ENCODE peak calls at places on chromosomes 3 and 15, in five cellular contexts. M, V, Z, G and Q are unnamed samples.

GRCh38 chr15:38696120-38696727 is 131.6 kb upstream of the RASGRP1 start:
- DNase-seq in M (no peak), V (no peak), Z (peak; percentile 24), G (no peak), Q (no peak)

GRCh38 chr15:67127925-67128324 is 62.5 kb downstream of the SMAD3 start:
- DNase-seq in M (no peak), V (peak; percentile 92), Z (peak; percentile 96), G (no peak), Q (no peak)

GRCh38 chr15:77507911-77508310 is 87.2 kb downstream of the HMG20A start:
- DNase-seq in M (peak; percentile 19), V (no peak), Z (peak; percentile 78), G (no peak), Q (no peak)

GRCh38 chr3:153289334-153289808 is 127.3 kb downstream of the RAP2B start:
- DNase-seq in M (no peak), V (no peak), Z (peak; percentile 64), G (no peak), Q (no peak)

GRCh38 chr3:41650406-41650805 is 311.5 kb downstream of the ULK4 start:
- DNase-seq in M (no peak), V (no peak), Z (no peak), G (no peak), Q (no peak)

GRCh38 chr3:119257654-119258410 is 17.2 kb upstream of the B4GALT4 start:
- DNase-seq in M (no peak), V (no peak), Z (peak; percentile 38), G (no peak), Q (no peak)

GRCh38 chr15:34314491-34314890 is 23.1 kb downstream of the SLC12A6 start:
- DNase-seq in M (no peak), V (no peak), Z (no peak), G (no peak), Q (no peak)

GRCh38 chr15:67947254-67948039 is 106.7 kb upstream of the PIAS1 start:
- DNase-seq in M (no peak), V (no peak), Z (no peak), G (no peak), Q (no peak)

GRCh38 chr3:197495999-197496745 is 59.6 kb downstream of the BDH1 start:
- DNase-seq in M (no peak), V (no peak), Z (no peak), G (no peak), Q (no peak)

GRCh38 chr15:84840255-84840654 is 23.1 kb downstream of the ALPK3 start:
- DNase-seq in M (no peak), V (no peak), Z (no peak), G (no peak), Q (no peak)

GRCh38 chr3:107574650-107575049 is 51.9 kb downstream of the BBX start:
- DNase-seq in M (no peak), V (peak; percentile 11), Z (peak; percentile 62), G (no peak), Q (no peak)

GRCh38 chr3:52108302-52109232 is 45.7 kb downstream of the POC1A start:
- DNase-seq in M (peak; percentile 13), V (no peak), Z (no peak), G (peak; percentile 60), Q (no peak)

GRCh38 chr15:91885714-91886265 is 32.3 kb downstream of the SLCO3A1 start:
- DNase-seq in M (no peak), V (no peak), Z (no peak), G (no peak), Q (no peak)

GRCh38 chr3:55013145-55013544 is 85.3 kb upstream of the LRTM1 start:
- DNase-seq in M (no peak), V (no peak), Z (peak; percentile 20), G (no peak), Q (no peak)

GRCh38 chr15:91552555-91552954 is 301.0 kb upstream of the SLCO3A1 start:
- DNase-seq in M (no peak), V (no peak), Z (no peak), G (no peak), Q (no peak)

GRCh38 chr3:138941259-138941885 is 5.6 kb downstream of the FOXL2 start:
- DNase-seq in M (no peak), V (no peak), Z (peak; percentile 53), G (peak; percentile 81), Q (no peak)

GRCh38 chr3:16587703-16588070 is 17.5 kb downstream of the DAZL start:
- DNase-seq in M (no peak), V (no peak), Z (no peak), G (no peak), Q (no peak)

GRCh38 chr3:172203522-172204258 is 164.3 kb downstream of the FNDC3B start:
- DNase-seq in M (no peak), V (no peak), Z (peak; percentile 78), G (no peak), Q (no peak)

GRCh38 chr3:103184772-103185171 is 750.0 kb downstream of the ZPLD1 start:
- DNase-seq in M (no peak), V (no peak), Z (peak; percentile 47), G (no peak), Q (no peak)

GRCh38 chr15:58329781-58330467 is 101.9 kb upstream of the LIPC start:
- DNase-seq in M (peak; percentile 74), V (no peak), Z (peak; percentile 73), G (no peak), Q (no peak)

GRCh38 chr3:101383656-101384055 is 63.3 kb upstream of the IMPG2 start:
- DNase-seq in M (no peak), V (no peak), Z (no peak), G (peak; percentile 52), Q (no peak)

GRCh38 chr3:14369675-14370669 is 32.4 kb upstream of the SLC6A6 start:
- DNase-seq in M (peak; percentile 64), V (no peak), Z (peak; percentile 80), G (peak; percentile 90), Q (no peak)

GRCh38 chr3:23740517-23741402 is 65.0 kb upstream of the UBE2E1 start:
- DNase-seq in M (peak; percentile 19), V (peak; percentile 81), Z (peak; percentile 100), G (no peak), Q (no peak)

GRCh38 chr15:77697893-77698292 is 65.2 kb upstream of the LINGO1 start:
- DNase-seq in M (no peak), V (no peak), Z (no peak), G (no peak), Q (no peak)

GRCh38 chr15:23823508-23823907 is 136.4 kb upstream of the NDN start:
- DNase-seq in M (no peak), V (no peak), Z (peak; percentile 1), G (peak; percentile 65), Q (no peak)

GRCh38 chr3:30649572-30650310 is 43.3 kb downstream of the TGFBR2 start:
- DNase-seq in M (no peak), V (no peak), Z (no peak), G (no peak), Q (no peak)

GRCh38 chr3:12198301-12198700 is 39.6 kb upstream of the TIMP4 start:
- DNase-seq in M (no peak), V (peak; percentile 15), Z (peak; percentile 83), G (no peak), Q (no peak)

GRCh38 chr15:25939122-25939521 is 76.0 kb upstream of the ATP10A start:
- DNase-seq in M (no peak), V (no peak), Z (no peak), G (no peak), Q (no peak)

GRCh38 chr3:12343091-12343494 is 54.2 kb downstream of the PPARG start:
- DNase-seq in M (no peak), V (no peak), Z (peak; percentile 42), G (no peak), Q (no peak)

GRCh38 chr3:128725932-128726690 is at the start of gene RAB7A:
- DNase-seq in M (peak; percentile 98), V (peak; percentile 96), Z (peak; percentile 94), G (peak; percentile 98), Q (peak; percentile 99)

GRCh38 chr3:4730734-4731133 is 237.6 kb downstream of the ITPR1 start:
- DNase-seq in M (no peak), V (no peak), Z (no peak), G (no peak), Q (no peak)

GRCh38 chr15:27826902-27827321 is 272.2 kb downstream of the OCA2 start:
- DNase-seq in M (no peak), V (no peak), Z (peak; percentile 8), G (no peak), Q (no peak)

GRCh38 chr3:194874783-194875182 is 189.1 kb downstream of the FAM43A start:
- DNase-seq in M (no peak), V (no peak), Z (no peak), G (peak; percentile 16), Q (no peak)

DNA sequence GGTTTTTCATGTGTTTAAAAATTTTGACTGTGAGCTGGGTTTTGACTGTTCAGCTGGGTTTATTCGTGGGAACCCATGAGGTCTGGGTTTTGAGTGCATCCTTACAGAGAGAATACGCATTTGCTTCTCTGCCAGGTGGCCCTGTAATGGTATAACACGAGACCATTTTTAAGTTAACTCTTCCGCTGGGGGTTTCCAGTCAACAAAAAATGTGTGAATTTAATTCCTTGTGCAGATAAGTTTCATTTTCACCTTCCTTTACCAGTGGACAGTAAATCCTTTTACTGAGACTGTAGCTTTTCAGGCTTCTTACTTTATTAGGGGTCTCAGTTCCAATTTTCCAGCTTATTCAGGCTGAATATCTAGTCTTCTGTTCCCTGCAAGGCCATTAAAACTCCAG is 149.6 kb downstream of the OPA1 start:
- DNase-seq in M (no peak), V (no peak), Z (no peak), G (no peak), Q (no peak)
- H3K27ac ChIP-seq in M (no peak overlapping the region), V (no peak overlapping the region), Z (no peak overlapping the region), G (no peak overlapping the region), Q (no peak overlapping the region)

GRCh38 chr15:89495638-89496145 is 691 bp downstream of the RHCG start:
- DNase-seq in M (no peak), V (no peak), Z (peak; percentile 23), G (no peak), Q (no peak)
- H3K27ac ChIP-seq in M (no peak overlapping the region), V (no peak overlapping the region), Z (no peak overlapping the region), G (no peak overlapping the region), Q (no peak overlapping the region)

GRCh38 chr15:88681610-88682221 is 42.9 kb downstream of the ISG20 start:
- DNase-seq in M (no peak), V (no peak), Z (no peak), G (no peak), Q (peak; percentile 71)
- H3K27ac ChIP-seq in M (no peak overlapping the region), V (no peak overlapping the region), Z (no peak overlapping the region), G (no peak overlapping the region), Q (no peak overlapping the region)

GRCh38 chr15:56654216-56654615 is 79.1 kb downstream of the ZNF280D start:
- DNase-seq in M (no peak), V (no peak), Z (no peak), G (no peak), Q (no peak)

GRCh38 chr15:56653082-56653481 is 80.2 kb downstream of the ZNF280D start:
- DNase-seq in M (no peak), V (no peak), Z (no peak), G (no peak), Q (no peak)

GRCh38 chr15:56653787-56654186 is 79.5 kb downstream of the ZNF280D start:
- DNase-seq in M (no peak), V (no peak), Z (no peak), G (no peak), Q (no peak)

GRCh38 chr15:56659197-56659596 is 74.1 kb downstream of the ZNF280D start:
- DNase-seq in M (no peak), V (no peak), Z (no peak), G (no peak), Q (no peak)

DNA sequence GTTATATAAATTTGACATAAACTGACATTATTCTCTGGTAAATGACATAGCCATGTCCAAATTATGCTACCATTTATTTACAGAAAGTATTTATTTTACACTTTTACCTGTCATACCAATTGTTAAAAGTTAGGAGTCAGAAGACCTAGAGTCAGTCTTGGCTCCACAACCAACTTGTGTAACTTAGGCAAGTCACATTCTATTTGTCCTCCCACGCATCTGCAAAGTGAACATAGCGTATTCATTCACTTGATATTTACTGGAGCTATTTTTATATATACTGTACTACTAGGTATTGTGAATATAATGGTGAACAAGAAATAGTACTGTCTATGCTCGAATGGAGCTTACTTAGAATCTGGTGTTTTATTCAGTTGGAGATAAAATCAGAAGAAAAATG is 78.7 kb downstream of the ZNF280D start:
- DNase-seq in M (peak; percentile 10), V (no peak), Z (no peak), G (no peak), Q (no peak)
- H3K27ac ChIP-seq in M (no peak overlapping the region), V (no peak overlapping the region), Z (no peak overlapping the region), G (no peak overlapping the region), Q (no peak overlapping the region)